ENCODE peak calls at places on chromosomes 16 and 17, in four cellular contexts. B is HCT116; K is ascending aorta; S is CD4-positive, alpha-beta memory T cell. G is an unnamed sample.

GRCh38 chr17:57541049-57541448 is 204.1 kb downstream of the CCDC182 start:
- DNase-seq in B (no peak), K (no peak), S (no peak), G (no peak)

GRCh38 chr16:87054856-87055255 is 262.3 kb downstream of the C16orf95 start:
- DNase-seq in B (no peak), K (no peak), S (no peak), G (no peak)

GRCh38 chr16:24537474-24538337 is 1.7 kb upstream of the RBBP6 start:
- DNase-seq in B (peak; percentile 64), K (no peak), S (peak; percentile 6), G (no peak)

GRCh38 chr17:58312021-58312630 is 16.5 kb downstream of the TSPOAP1 start:
- DNase-seq in B (no peak), K (peak; percentile 62), S (no peak), G (no peak)

GRCh38 chr16:23510154-23510914 is at the start of gene GGA2:
- DNase-seq in B (peak; percentile 47), K (peak; percentile 92), S (peak; percentile 73), G (peak; percentile 77)

GRCh38 chr17:78529251-78529650 is 47.9 kb downstream of the DNAH17 start:
- DNase-seq in B (no peak), K (no peak), S (no peak), G (no peak)

GRCh38 chr16:85870159-85870558 is 28.8 kb upstream of the IRF8 start:
- DNase-seq in B (no peak), K (no peak), S (no peak), G (peak; percentile 40)

GRCh38 chr17:50482516-50482915 is 3.9 kb downstream of the RSAD1 start:
- DNase-seq in B (peak; percentile 95), K (peak; percentile 98), S (peak; percentile 62), G (peak; percentile 74)

GRCh38 chr17:72183194-72183685 is 62.4 kb downstream of the SOX9 start:
- DNase-seq in B (no peak), K (no peak), S (no peak), G (no peak)

GRCh38 chr16:71564377-71564967 is 12.4 kb downstream of the TAT start:
- DNase-seq in B (no peak), K (no peak), S (no peak), G (no peak)

GRCh38 chr17:38745545-38745944 is 2.6 kb downstream of the PCGF2 start:
- DNase-seq in B (no peak), K (peak; percentile 63), S (no peak), G (no peak)

GRCh38 chr17:49546546-49547535 is 28.8 kb upstream of the NXPH3 start:
- DNase-seq in B (no peak), K (no peak), S (no peak), G (no peak)

GRCh38 chr17:43760254-43760852 is 1.8 kb upstream of the SOST start:
- DNase-seq in B (peak; percentile 93), K (peak; percentile 97), S (peak; percentile 79), G (peak; percentile 77)

GRCh38 chr16:27690604-27691003 is 140.7 kb downstream of the KATNIP start:
- DNase-seq in B (peak; percentile 21), K (peak; percentile 42), S (peak; percentile 5), G (no peak)

GRCh38 chr16:10754941-10755340 is 11.3 kb downstream of the NUBP1 start:
- DNase-seq in B (no peak), K (no peak), S (no peak), G (no peak)

GRCh38 chr17:7383742-7384488 is 3.0 kb downstream of the TNK1 start:
- DNase-seq in B (no peak), K (no peak), S (peak; percentile 84), G (peak; percentile 85)

GRCh38 chr17:38453951-38454421 is 25.7 kb downstream of the ARHGAP23 start:
- DNase-seq in B (no peak), K (no peak), S (no peak), G (no peak)

GRCh38 chr17:77842906-77843249 is 115.6 kb upstream of the TNRC6C start:
- DNase-seq in B (no peak), K (no peak), S (no peak), G (no peak)

GRCh38 chr16:12700161-12700560 is 103.5 kb downstream of the CPPED1 start:
- DNase-seq in B (no peak), K (no peak), S (no peak), G (no peak)

GRCh38 chr16:28999577-28999976 is 14.7 kb downstream of the LAT start:
- DNase-seq in B (no peak), K (no peak), S (no peak), G (no peak)

GRCh38 chr17:7034955-7035590 is 742 bp upstream of the SLC16A13 start:
- DNase-seq in B (no peak), K (no peak), S (peak; percentile 67), G (peak; percentile 45)

GRCh38 chr17:38420518-38420917 is 7.7 kb upstream of the ARHGAP23 start:
- DNase-seq in B (no peak), K (no peak), S (no peak), G (no peak)

GRCh38 chr17:2101448-2102257 is 46.8 kb downstream of the HIC1 start:
- DNase-seq in B (peak; percentile 73), K (no peak), S (peak; percentile 47), G (peak; percentile 78)

GRCh38 chr16:6446370-6446769 is 886.3 kb upstream of the RBFOX1 start:
- DNase-seq in B (no peak), K (no peak), S (no peak), G (no peak)

GRCh38 chr17:14469971-14470370 is 169.1 kb downstream of the HS3ST3B1 start:
- DNase-seq in B (no peak), K (no peak), S (no peak), G (no peak)

GRCh38 chr17:32484041-32484461 is 2.7 kb upstream of the CDK5R1 start:
- DNase-seq in B (no peak), K (no peak), S (no peak), G (no peak)

GRCh38 chr16:88308441-88309173 is 74.2 kb upstream of the ZNF469 start:
- DNase-seq in B (no peak), K (no peak), S (no peak), G (no peak)

GRCh38 chr17:51228177-51228576 is 31.7 kb downstream of the MBTD1 start:
- DNase-seq in B (no peak), K (no peak), S (no peak), G (no peak)

GRCh38 chr17:73772107-73772705 is 128.0 kb upstream of the SDK2 start:
- DNase-seq in B (no peak), K (no peak), S (no peak), G (no peak)

GRCh38 chr16:53504665-53505064 is 1.7 kb upstream of the AKTIP start:
- DNase-seq in B (no peak), K (no peak), S (peak; percentile 18), G (no peak)

GRCh38 chr17:48308591-48308990 is 121.4 kb downstream of the SKAP1 start:
- DNase-seq in B (no peak), K (no peak), S (no peak), G (no peak)

GRCh38 chr17:48310748-48311213 is 119.2 kb downstream of the SKAP1 start:
- DNase-seq in B (no peak), K (no peak), S (no peak), G (no peak)

GRCh38 chr17:48314716-48315115 is 115.3 kb downstream of the SKAP1 start:
- DNase-seq in B (no peak), K (no peak), S (no peak), G (no peak)

GRCh38 chr17:48311324-48311723 is 118.7 kb downstream of the SKAP1 start:
- DNase-seq in B (no peak), K (no peak), S (no peak), G (no peak)

DNA sequence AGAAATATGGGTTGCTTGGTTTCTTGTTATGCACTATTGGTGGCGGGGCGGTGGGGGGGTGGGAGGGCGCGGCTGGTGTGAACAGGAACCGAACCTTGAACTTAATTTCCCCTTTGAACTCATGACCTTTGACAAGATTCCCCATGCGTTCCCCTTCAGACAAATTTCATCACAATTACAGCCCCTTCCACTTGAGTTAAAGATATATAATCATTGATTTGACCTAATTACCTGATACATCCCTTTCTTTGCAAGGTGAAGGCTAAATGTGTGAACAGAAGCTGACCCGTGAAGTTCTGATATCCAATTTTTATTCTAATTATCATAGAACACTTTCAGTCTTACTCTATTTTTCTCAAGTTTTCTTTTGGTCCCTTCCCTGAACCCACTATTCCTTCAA is 116.9 kb downstream of the SKAP1 start:
- DNase-seq in B (no peak), K (no peak), S (no peak), G (no peak)
- H3K27me3 ChIP-seq in B (no peaks in the 10 kb centered on the region), K (no peaks in the 10 kb centered on the region), S (no peaks in the 10 kb centered on the region), G (no peaks in the 10 kb centered on the region)

GRCh38 chr16:17314148-17314547 is 156.6 kb downstream of the XYLT1 start:
- DNase-seq in B (no peak), K (no peak), S (no peak), G (no peak)
- H3K27ac ChIP-seq in B (no peak overlapping the region), K (peak overlapping the region; percentile 86), S (no peak overlapping the region), G (no peak overlapping the region)

GRCh38 chr17:46036491-46036890 is 37.4 kb downstream of the STH start:
- DNase-seq in B (no peak), K (no peak), S (no peak), G (no peak)

GRCh38 chr17:46037722-46038255 is 38.7 kb downstream of the STH start:
- DNase-seq in B (no peak), K (no peak), S (no peak), G (no peak)

GRCh38 chr17:46039592-46040186 is 40.6 kb downstream of the STH start:
- DNase-seq in B (no peak), K (no peak), S (no peak), G (no peak)

GRCh38 chr17:46038414-46038813 is 39.4 kb downstream of the STH start:
- DNase-seq in B (no peak), K (no peak), S (no peak), G (no peak)

GRCh38 chr17:46038937-46039336 is 39.9 kb downstream of the STH start:
- DNase-seq in B (no peak), K (no peak), S (no peak), G (no peak)
- H3K27me3 ChIP-seq in B (no peaks in the 10 kb centered on the region), K (no peaks in the 10 kb centered on the region), S (no peaks in the 10 kb centered on the region), G (no peaks in the 10 kb centered on the region)

GRCh38 chr17:67442787-67443624 is 65.9 kb downstream of the PITPNC1 start:
- DNase-seq in B (no peak), K (no peak), S (no peak), G (no peak)

GRCh38 chr17:67441052-67441738 is 64.1 kb downstream of the PITPNC1 start:
- DNase-seq in B (peak; percentile 81), K (no peak), S (peak; percentile 88), G (peak; percentile 62)

GRCh38 chr17:67448449-67448848 is 71.4 kb downstream of the PITPNC1 start:
- DNase-seq in B (no peak), K (no peak), S (no peak), G (no peak)

GRCh38 chr17:67440311-67441051 is 63.4 kb downstream of the PITPNC1 start:
- DNase-seq in B (no peak), K (no peak), S (no peak), G (no peak)

GRCh38 chr17:67443931-67444597 is 67.0 kb downstream of the PITPNC1 start:
- DNase-seq in B (no peak), K (no peak), S (no peak), G (no peak)
- H3K27ac ChIP-seq in B (no peak overlapping the region), K (peak overlapping the region; percentile 27), S (peak overlapping the region; percentile 47), G (no peak overlapping the region)

G was measured in CD8-positive, alpha-beta T cell.